ENCODE peak calls at places on chromosomes 5 and 9, in four cellular contexts. C, B, Z and Y are unnamed samples.

GRCh38 chr9:125446581-125447094 is 185.0 kb downstream of the GAPVD1 start:
- DNase-seq in Z (no peak), B (no peak), C (no peak), Y (no peak)

GRCh38 chr5:159655757-159656409 is 260.4 kb upstream of the ADRA1B start:
- DNase-seq in C (no peak), Z (no peak), B (no peak), Y (no peak)

GRCh38 chr5:51997908-51998307 is 614.7 kb downstream of the ISL1 start:
- DNase-seq in Z (no peak), C (no peak), B (peak; percentile 55), Y (no peak)

GRCh38 chr5:153551537-153552079 is 61.1 kb downstream of the GRIA1 start:
- DNase-seq in Z (peak; percentile 95), C (no peak), B (no peak), Y (peak; percentile 31)

GRCh38 chr9:113471566-113471965 is 8.0 kb downstream of the RGS3 start:
- DNase-seq in Z (no peak), B (no peak), C (peak; percentile 45), Y (peak; percentile 41)

GRCh38 chr5:1118738-1119137 is 6.9 kb upstream of the SLC12A7 start:
- DNase-seq in C (no peak), Z (no peak), B (no peak), Y (no peak)

GRCh38 chr9:133105461-133105770 is 15.6 kb downstream of the RALGDS start:
- DNase-seq in C (no peak), Z (no peak), B (no peak), Y (no peak)

GRCh38 chr9:117253256-117253655 is 161.6 kb downstream of the ASTN2 start:
- DNase-seq in Z (no peak), C (no peak), B (no peak), Y (no peak)

GRCh38 chr5:179914032-179914755 is 6.5 kb upstream of the TBC1D9B start:
- DNase-seq in C (no peak), B (no peak), Z (peak; percentile 53), Y (no peak)

GRCh38 chr5:58842851-58843250 is 260.0 kb downstream of the RAB3C start:
- DNase-seq in C (no peak), B (no peak), Z (peak; percentile 12), Y (no peak)

GRCh38 chr5:173547579-173547978 is 68.9 kb downstream of the BOD1 start:
- DNase-seq in C (no peak), Z (peak; percentile 44), B (no peak), Y (no peak)

GRCh38 chr5:96734871-96735325 is 72.7 kb downstream of the CAST start:
- DNase-seq in Z (peak; percentile 42), C (no peak), B (no peak), Y (no peak)

GRCh38 chr5:138668451-138668850 is 84.8 kb upstream of the CTNNA1 start:
- DNase-seq in Z (no peak), B (no peak), C (peak; percentile 34), Y (no peak)

GRCh38 chr5:17157294-17157693 is 60.1 kb upstream of the BASP1 start:
- DNase-seq in B (no peak), C (no peak), Z (peak; percentile 59), Y (no peak)

GRCh38 chr5:129460121-129460950 is at the start of gene ADAMTS19:
- DNase-seq in Z (peak; percentile 21), C (peak; percentile 68), B (peak; percentile 17), Y (peak; percentile 69)

GRCh38 chr5:150057996-150058395 is 28.4 kb downstream of the CSF1R start:
- DNase-seq in C (no peak), Z (peak; percentile 16), B (no peak), Y (no peak)

GRCh38 chr5:139905401-139905800 is 109.8 kb downstream of the PSD2 start:
- DNase-seq in C (no peak), B (no peak), Z (no peak), Y (no peak)

GRCh38 chr5:10400834-10401233 is 40.8 kb upstream of the ROPN1L start:
- DNase-seq in B (no peak), Z (peak; percentile 61), C (no peak), Y (no peak)

GRCh38 chr9:93112864-93113389 is 16.9 kb downstream of the CARD19 start:
- DNase-seq in C (no peak), B (no peak), Z (no peak), Y (no peak)
- H4K91ac ChIP-seq in C (no peak overlapping the region), B (no peak overlapping the region), Z (no peak overlapping the region), Y (no peak overlapping the region)

GRCh38 chr5:8613078-8613685 is 744.2 kb downstream of the MTRR start:
- DNase-seq in Z (no peak), C (no peak), B (no peak), Y (no peak)
- H2AFZ ChIP-seq in Z (no peak overlapping the region), C (peak overlapping the region; percentile 85), B (no peak overlapping the region), Y (no peak overlapping the region)

DNA sequence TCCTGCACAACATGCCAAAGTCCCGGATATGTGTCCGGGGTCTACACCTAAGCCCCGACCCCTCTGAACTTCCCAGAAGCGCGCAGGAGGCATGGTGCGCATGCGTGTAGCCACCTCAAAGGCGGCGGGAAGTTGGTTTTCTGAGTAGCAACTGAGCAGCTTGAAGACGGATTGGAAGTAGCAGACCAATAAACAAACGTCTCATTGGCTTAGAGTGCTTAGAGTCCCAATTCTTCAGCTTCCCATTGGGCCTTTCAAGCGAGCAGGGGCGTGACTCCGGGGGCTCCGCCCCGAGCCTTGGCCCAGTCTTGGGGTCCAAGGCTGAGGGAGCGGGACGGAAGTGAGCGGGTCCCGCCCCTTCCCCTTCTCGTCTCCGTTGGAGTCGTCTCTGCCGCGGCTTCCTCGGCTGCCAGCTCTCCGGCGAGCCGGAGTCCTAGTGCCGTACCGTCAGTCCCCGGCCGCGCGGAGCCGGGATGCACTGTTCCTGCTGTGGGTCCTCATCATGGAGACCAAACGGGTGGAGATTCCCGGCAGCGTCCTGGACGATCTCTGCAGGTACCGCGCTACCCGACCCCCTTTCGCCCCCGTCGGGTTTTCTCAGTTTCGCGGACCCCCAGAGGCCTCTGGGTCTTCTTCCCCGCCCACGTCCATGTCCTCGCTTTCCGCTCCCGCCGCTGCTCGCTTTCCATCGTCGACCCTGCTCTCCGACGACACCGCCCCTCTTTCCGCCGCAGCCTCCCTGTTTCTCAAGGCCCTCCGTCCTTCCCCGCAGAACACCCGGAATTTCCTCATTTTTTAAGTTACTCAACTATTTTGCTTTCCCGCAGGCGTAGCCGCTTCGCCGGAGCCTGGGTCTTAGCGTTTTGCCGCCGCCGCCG is at the start of gene DCP2:
- DNase-seq in B (peak; percentile 97), Z (peak; percentile 100), C (peak; percentile 94), Y (peak; percentile 98)
- H2BK15ac ChIP-seq in B (no peak within 1 kb of the TSS), Z (peak within 1 kb of the TSS; percentile 76), C (peak within 1 kb of the TSS; percentile 37), Y (no peak within 1 kb of the TSS)

DNA sequence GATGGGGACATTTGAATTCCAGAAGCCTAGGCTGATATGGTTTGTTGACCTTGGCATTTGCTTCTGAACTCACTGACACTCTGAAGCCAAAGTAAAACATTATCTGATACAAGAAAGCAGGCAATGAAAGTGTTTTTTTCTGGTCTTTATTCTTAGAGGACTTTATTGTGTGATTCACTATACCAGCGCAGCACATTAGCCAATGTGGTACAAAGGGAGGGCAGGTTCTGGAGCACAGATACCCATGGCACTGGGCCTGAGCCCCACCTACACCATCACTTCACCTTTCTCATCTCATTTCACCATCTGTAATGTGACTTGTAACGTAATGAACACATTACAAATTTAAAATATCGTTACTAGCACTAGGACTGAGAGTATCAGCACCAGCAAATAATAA is 89.7 kb upstream of the ZNF366 start:
- DNase-seq in C (no peak), B (no peak), Z (no peak), Y (no peak)
- H4K91ac ChIP-seq in C (no peak overlapping the region), B (no peak overlapping the region), Z (peak overlapping the region; percentile 82), Y (no peak overlapping the region)

DNA sequence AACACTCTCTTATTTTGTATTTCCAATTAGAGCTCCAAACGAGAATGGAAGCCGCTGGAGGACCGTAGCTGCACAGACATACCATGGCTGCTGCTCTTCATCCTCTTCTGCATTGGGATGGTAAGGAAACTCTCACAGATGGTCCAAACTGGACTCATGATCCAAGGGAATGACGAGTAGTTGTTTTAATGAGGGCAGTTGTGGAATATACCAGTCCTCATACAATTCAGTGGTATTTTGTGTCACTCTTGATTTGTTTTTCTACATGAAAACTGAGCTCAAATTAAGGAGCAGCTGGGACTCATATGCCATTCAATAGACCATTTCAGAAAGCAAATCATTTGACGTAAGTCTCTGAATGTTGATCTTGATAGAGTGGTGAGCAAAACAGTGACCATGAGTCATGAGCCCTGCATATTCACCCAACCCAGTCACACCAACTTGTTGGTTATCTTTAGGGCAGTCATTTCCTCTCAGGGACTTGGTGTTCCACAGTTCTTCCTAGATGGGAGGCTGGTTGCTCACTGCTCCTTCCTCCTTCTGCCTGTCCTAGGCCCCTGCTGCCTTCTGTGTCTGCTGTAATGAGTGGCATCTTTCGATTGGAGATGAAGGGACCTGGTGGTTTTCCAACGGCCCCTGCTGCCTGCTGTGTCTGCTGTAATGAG is 54.9 kb downstream of the SLC44A1 start:
- DNase-seq in Z (peak; percentile 98), C (no peak), B (no peak), Y (no peak)
- H2AFZ ChIP-seq in Z (peak overlapping the region; percentile 84), C (no peak overlapping the region), B (no peak overlapping the region), Y (no peak overlapping the region)

DNA sequence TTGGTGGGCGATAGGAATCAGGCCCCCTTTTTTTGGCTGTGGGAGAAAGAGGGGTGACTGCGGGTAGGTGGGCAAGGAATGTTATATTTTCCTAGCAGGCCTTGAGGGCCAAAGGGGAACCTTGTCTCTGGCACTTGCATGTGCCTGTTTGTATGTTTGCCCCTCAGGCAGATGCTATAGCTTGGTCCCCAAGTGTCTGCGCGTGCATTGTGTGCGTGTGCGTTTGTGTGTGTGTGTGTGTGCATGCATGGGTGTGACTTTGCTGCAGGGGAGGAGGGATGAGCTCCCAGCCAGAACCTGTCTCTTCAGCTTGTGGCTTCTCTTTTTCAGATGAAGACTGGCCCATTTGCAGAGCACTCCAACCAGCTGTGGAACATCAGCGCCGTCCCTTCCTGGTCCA is 30.9 kb downstream of the PTPA start:
- DNase-seq in Z (no peak), C (no peak), B (no peak), Y (no peak)
- H2BK15ac ChIP-seq in Z (peak overlapping the region; percentile 93), C (peak overlapping the region; percentile 37), B (peak overlapping the region; percentile 46), Y (no peak overlapping the region)

GRCh38 chr9:7370378-7370777 is 429.2 kb downstream of the DMAC1 start:
- DNase-seq in B (no peak), C (no peak), Z (no peak), Y (no peak)
- H4K91ac ChIP-seq in B (no peak overlapping the region), C (no peak overlapping the region), Z (peak overlapping the region; percentile 8), Y (no peak overlapping the region)

GRCh38 chr5:36079200-36079761 is 12.6 kb upstream of the UGT3A2 start:
- DNase-seq in B (peak; percentile 33), Z (peak; percentile 44), C (peak; percentile 62), Y (peak; percentile 85)
- H2AFZ ChIP-seq in B (peak overlapping the region; percentile 63), Z (peak overlapping the region; percentile 81), C (peak overlapping the region; percentile 94), Y (no peak overlapping the region)